ENCODE peak calls at places on chromosomes 3 and 15, in nine cellular contexts. C is heart right ventricle, Q is astrocyte of the spinal cord, G is choroid plexus epithelial cell, V is uterus, I is psoas muscle, A is AG04449, K is tibial artery, L is tibial nerve. B is an unnamed sample.

GRCh38 chr3:113035387-113035982 is 44.7 kb downstream of the GTPBP8 start:
- DNase-seq in K (no peak), A (no peak), V (peak), Q (peak), L (peak), G (peak), C (peak), I (no peak), B (no peak)

GRCh38 chr3:54649551-54649950 is 278.3 kb downstream of the LRTM1 start:
- DNase-seq in Q (no peak), K (no peak), I (no peak), L (no peak), C (no peak), V (no peak), A (no peak), G (no peak), B (no peak)

GRCh38 chr3:172074578-172074977 is 35.2 kb downstream of the FNDC3B start:
- DNase-seq in V (peak), I (peak), C (no peak), L (peak), K (peak), G (no peak), Q (no peak), A (no peak), B (no peak)

GRCh38 chr3:129609591-129610169 is 3.2 kb upstream of the PLXND1 start:
- DNase-seq in C (no peak), G (peak), L (no peak), Q (peak), A (no peak), I (no peak), V (no peak), K (no peak), B (no peak)

GRCh38 chr3:59364471-59364870 is 314.6 kb upstream of the CFAP20DC start:
- DNase-seq in C (no peak), Q (peak), A (peak), L (no peak), V (no peak), K (no peak), G (peak), I (no peak), B (peak)

GRCh38 chr3:129383292-129383860 is 45.1 kb downstream of the EFCAB12 start:
- DNase-seq in Q (peak), G (peak), A (no peak), L (peak), C (peak), I (peak), K (no peak), V (peak), B (no peak)

GRCh38 chr3:121809249-121809648 is 25.6 kb downstream of the IQCB1 start:
- DNase-seq in I (no peak), V (no peak), K (no peak), C (no peak), L (no peak), G (no peak), A (no peak), Q (no peak), B (no peak)

GRCh38 chr3:77147836-77148578 is 108.1 kb downstream of the ROBO2 start:
- DNase-seq in A (no peak), K (no peak), C (no peak), L (no peak), I (no peak), G (peak), V (no peak), Q (peak), B (no peak)

GRCh38 chr15:61195116-61196002 is 33.7 kb downstream of the RORA start:
- DNase-seq in C (no peak), G (peak), A (no peak), L (peak), Q (peak), I (no peak), K (no peak), V (no peak), B (no peak)

GRCh38 chr15:100338971-100339444 is 2.8 kb downstream of the ADAMTS17 start:
- DNase-seq in K (peak), I (peak), L (peak), G (peak), V (peak), C (peak), A (no peak), Q (peak), B (no peak)
- TF ChIP-seq CTCF in K (peak), I (peak), L (peak), G (peak), V (peak), C (peak), A (no peak), Q (peak), B (peak)

DNA sequence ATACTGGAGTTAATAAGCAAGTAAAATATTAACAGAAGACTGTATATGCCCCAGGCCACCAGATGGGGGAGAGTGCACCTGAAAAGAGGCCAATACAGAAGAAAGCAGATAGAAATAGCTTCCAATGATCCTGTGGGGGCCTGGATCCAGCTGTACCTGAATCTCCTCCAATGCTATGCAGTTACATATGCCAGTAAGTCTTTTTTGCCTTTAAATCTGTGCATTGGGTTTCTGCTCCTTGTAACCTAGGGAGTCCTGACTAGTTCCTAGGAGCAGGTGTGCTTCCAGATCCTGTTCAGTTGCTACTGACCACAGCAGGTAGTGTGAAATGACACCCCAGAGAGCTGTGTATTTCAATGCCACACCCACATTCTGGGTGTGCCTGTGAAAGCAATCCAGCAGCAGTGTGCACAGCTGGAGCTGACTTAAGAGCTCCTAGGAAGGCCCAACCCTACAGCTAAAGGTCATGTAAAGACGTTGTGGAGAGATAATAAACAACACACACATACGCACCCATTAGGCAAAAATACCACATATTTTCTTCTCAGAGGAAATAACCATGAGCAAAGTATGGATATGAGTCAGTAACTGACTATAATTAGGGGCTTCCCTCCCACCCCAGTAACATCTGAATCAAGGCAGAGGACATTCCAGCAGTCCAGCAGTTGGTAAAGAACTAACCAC is 62.2 kb upstream of the AKAP13 start:
- DNase-seq in C (no peak), I (no peak), L (no peak), V (no peak), G (peak), K (no peak), A (peak), Q (peak), B (peak)
- TF ChIP-seq CTCF in C (no peak), I (no peak), L (no peak), V (no peak), G (peak), K (no peak), A (no peak), Q (peak), B (peak)

GRCh38 chr3:41997702-41998551 is 36.0 kb upstream of the ULK4 start:
- DNase-seq in V (no peak), A (no peak), G (peak), Q (no peak), C (no peak), I (no peak), L (no peak), K (no peak), B (no peak)
- TF ChIP-seq CTCF in V (no peak), A (peak), G (peak), Q (peak), C (peak), I (peak), L (no peak), K (peak), B (peak)

DNA sequence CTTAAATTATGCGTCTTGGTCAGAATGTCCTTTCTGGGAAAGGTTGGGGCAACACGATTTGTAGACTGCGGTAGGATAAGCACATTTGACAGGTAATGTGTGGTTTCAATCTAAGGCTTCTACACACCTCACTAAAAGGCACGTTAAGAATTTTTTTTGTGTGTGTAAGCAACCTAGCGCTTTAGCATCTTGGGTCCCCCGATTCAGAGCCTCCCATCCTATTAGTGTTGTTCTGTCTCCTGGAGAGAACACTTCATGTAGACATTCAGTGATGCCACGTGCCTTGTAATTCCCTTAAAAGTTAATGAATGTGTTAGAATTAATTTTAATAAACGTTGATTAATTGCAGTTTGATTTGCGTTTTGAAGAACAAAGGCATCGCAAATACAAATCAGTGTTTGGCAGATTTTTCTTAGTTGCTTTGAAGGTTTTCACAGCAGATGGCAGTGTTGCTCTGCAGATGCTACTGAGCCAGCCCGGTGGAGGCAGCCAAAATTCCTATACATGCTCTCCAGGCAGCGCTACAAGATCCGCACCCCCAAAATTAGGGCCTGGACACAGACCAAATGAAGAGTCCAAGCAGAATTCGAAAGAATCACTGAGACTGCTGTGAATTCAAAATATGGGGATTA is 63.5 kb downstream of the OTOL1 start:
- DNase-seq in G (peak), A (no peak), C (peak), V (peak), Q (peak), I (no peak), K (no peak), L (peak), B (no peak)
- TF ChIP-seq CTCF in G (peak), A (peak), C (peak), V (peak), Q (peak), I (peak), K (peak), L (peak), B (peak)

GRCh38 chr3:142213298-142213697 is 12.1 kb downstream of the GK5 start:
- DNase-seq in I (no peak), A (no peak), Q (peak), G (peak), L (peak), V (peak), C (no peak), K (no peak), B (no peak)

GRCh38 chr3:142210608-142211007 is 14.8 kb downstream of the GK5 start:
- DNase-seq in K (no peak), Q (peak), G (peak), L (no peak), A (no peak), V (no peak), I (no peak), C (no peak), B (no peak)

GRCh38 chr3:142210144-142210543 is 15.2 kb downstream of the GK5 start:
- DNase-seq in A (no peak), C (no peak), Q (no peak), V (peak), K (no peak), I (no peak), L (no peak), G (peak), B (no peak)

GRCh38 chr3:142209655-142210054 is 15.7 kb downstream of the GK5 start:
- DNase-seq in V (peak), I (no peak), K (peak), A (peak), G (peak), C (peak), Q (peak), L (peak), B (peak)

DNA sequence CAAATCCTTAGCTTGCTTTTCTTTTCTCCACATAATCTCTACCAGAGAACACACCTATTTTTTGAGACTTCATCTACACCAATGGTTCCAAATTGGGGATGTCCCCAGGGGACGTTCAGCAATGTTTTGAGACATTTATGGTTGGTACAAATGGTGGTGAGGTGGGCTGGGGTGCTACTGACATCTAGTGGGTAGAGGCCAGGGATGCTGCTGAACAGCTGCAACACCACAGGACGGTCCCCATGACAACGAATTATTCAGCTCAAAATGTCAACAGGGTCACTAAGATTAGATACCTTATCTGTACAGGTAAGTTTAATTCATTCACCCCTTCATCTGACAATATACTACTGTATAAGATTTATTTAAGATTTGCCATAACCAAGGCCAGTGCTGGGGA is 14.4 kb downstream of the GK5 start:
- DNase-seq in C (no peak), A (no peak), Q (no peak), K (no peak), L (no peak), I (no peak), V (no peak), G (peak), B (no peak)
- TF ChIP-seq CTCF in C (peak), A (no peak), Q (peak), K (peak), L (no peak), I (no peak), V (no peak), G (peak), B (peak)